ENCODE peak calls at places on chromosomes 12 and 14, in four cellular contexts. D is thyroid gland, B is stomach, T is esophagus muscularis mucosa. R is an unnamed sample. For H3K4me1, the result is how much of the 10 kb centered on the place peaks cover.

GRCh38 chr12:63822352-63822751 is 22.1 kb upstream of the SRGAP1 start:
- DNase-seq in D (no peak), T (no peak), B (no peak), R (no peak)

GRCh38 chr12:108304633-108305032 is 34.5 kb downstream of the CMKLR1 start:
- DNase-seq in T (no peak), D (peak), B (no peak), R (no peak)

GRCh38 chr12:2797721-2798418 is 3.1 kb downstream of the FKBP4 start:
- DNase-seq in B (peak), D (peak), T (no peak), R (peak)

GRCh38 chr12:14930299-14930698 is 8.0 kb downstream of the ERP27 start:
- DNase-seq in B (no peak), T (no peak), D (no peak), R (no peak)

GRCh38 chr12:76284816-76285750 is 63.1 kb downstream of the BBS10 start:
- DNase-seq in T (no peak), D (no peak), B (no peak), R (no peak)

GRCh38 chr12:104790296-104791125 is 167.6 kb downstream of the SLC41A2 start:
- DNase-seq in B (peak), D (peak), T (no peak), R (peak)

GRCh38 chr14:53064461-53064860 is 88.7 kb downstream of the DDHD1 start:
- DNase-seq in D (no peak), B (no peak), T (no peak), R (no peak)

GRCh38 chr14:104972301-104973211 is 5.6 kb downstream of the AHNAK2 start:
- DNase-seq in T (no peak), B (peak), D (peak), R (no peak)

GRCh38 chr14:105532735-105533141 is 6.4 kb downstream of the TMEM121 start:
- DNase-seq in D (no peak), T (no peak), B (no peak), R (no peak)

GRCh38 chr12:78321696-78322095 is 491.0 kb downstream of the NAV3 start:
- DNase-seq in T (no peak), D (no peak), B (no peak), R (no peak)

GRCh38 chr12:31118831-31119530 is 45.3 kb downstream of the DDX11 start:
- DNase-seq in B (peak), D (peak), T (no peak), R (no peak)

GRCh38 chr14:71629765-71630502 is 302.3 kb upstream of the RGS6 start:
- DNase-seq in B (no peak), T (peak), D (no peak), R (no peak)

GRCh38 chr14:59123975-59124374 is 64.5 kb upstream of the DAAM1 start:
- DNase-seq in T (no peak), B (no peak), D (no peak), R (no peak)

GRCh38 chr12:39393890-39394289 is 49.0 kb downstream of the KIF21A start:
- DNase-seq in D (no peak), T (no peak), B (no peak), R (no peak)

GRCh38 chr12:107873223-107873622 is 98.7 kb downstream of the ASCL4 start:
- DNase-seq in T (no peak), D (no peak), B (no peak), R (no peak)

GRCh38 chr12:63164911-63165310 is 13.9 kb upstream of the AVPR1A start:
- DNase-seq in T (no peak), B (no peak), D (no peak), R (no peak)

GRCh38 chr14:72876021-72876709 is 17.7 kb downstream of the DPF3 start:
- DNase-seq in T (no peak), B (no peak), D (no peak), R (no peak)

GRCh38 chr12:131929530-131930456 is 717 bp downstream of the PUS1 start:
- DNase-seq in D (peak), B (no peak), T (no peak), R (peak)

GRCh38 chr12:12441891-12442461 is 85.1 kb downstream of the BORCS5 start:
- DNase-seq in B (no peak), T (no peak), D (no peak), R (no peak)

GRCh38 chr12:109716512-109717389 is 3.1 kb downstream of the FAM222A start:
- DNase-seq in B (no peak), T (no peak), D (no peak), R (peak)

GRCh38 chr12:55727643-55728184 is 1.1 kb downstream of the CD63 start:
- DNase-seq in D (peak), B (peak), T (no peak), R (peak)

GRCh38 chr12:661720-662486 is 1.3 kb downstream of the NINJ2 start:
- DNase-seq in D (no peak), T (no peak), B (no peak), R (peak)

GRCh38 chr14:58752782-58753181 is 115.0 kb downstream of the DACT1 start:
- DNase-seq in B (peak), D (peak), T (no peak), R (peak)

GRCh38 chr14:90971687-90972086 is 88.8 kb downstream of the RPS6KA5 start:
- DNase-seq in B (no peak), T (no peak), D (no peak), R (no peak)

GRCh38 chr12:6883252-6883651 is 10.1 kb upstream of the SPSB2 start:
- DNase-seq in T (no peak), B (no peak), D (no peak), R (no peak)
- H3K4me1 ChIP-seq in T (under half), B (under half), D (under half), R (under half)

DNA sequence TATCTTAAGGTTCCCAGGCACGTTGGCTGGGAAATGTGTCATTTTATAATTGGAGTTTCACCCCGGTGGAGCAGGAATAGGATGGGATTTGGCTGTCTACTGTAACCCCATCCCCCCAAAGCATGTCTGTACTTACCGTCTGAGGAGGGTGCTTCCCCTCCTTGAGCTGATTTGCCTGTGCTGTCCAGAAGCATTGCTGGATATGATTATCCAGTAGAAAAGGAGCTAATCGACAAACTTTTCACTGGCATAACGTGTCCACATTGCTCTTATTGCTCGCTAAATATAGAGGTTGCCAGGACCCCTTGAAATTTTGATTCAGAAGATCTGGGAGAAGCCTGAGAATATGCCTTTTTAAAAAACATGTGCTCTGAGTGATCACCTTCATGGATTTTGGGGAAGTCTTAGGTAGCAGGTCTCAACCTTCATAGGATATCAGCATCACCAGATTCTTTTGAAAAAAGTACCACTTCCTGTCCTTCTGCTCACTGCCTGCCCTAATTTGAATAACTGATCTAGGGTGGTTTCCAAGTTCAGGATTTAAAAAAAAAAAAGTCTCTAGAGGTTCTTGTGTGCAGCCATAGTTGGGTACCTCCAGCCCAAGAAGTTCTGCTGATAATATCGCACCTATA is 80.4 kb upstream of the KCNA1 start:
- DNase-seq in T (no peak), D (no peak), B (no peak), R (no peak)
- TF ChIP-seq POLR2A in T (no peak), D (no peak), B (no peak), R (no peak)

GRCh38 chr12:19458733-19459132 is 19.4 kb downstream of the AEBP2 start:
- DNase-seq in D (no peak), B (no peak), T (no peak), R (no peak)
- H3K4me1 ChIP-seq in D (under half), B (under half), T (under half), R (under half)

DNA sequence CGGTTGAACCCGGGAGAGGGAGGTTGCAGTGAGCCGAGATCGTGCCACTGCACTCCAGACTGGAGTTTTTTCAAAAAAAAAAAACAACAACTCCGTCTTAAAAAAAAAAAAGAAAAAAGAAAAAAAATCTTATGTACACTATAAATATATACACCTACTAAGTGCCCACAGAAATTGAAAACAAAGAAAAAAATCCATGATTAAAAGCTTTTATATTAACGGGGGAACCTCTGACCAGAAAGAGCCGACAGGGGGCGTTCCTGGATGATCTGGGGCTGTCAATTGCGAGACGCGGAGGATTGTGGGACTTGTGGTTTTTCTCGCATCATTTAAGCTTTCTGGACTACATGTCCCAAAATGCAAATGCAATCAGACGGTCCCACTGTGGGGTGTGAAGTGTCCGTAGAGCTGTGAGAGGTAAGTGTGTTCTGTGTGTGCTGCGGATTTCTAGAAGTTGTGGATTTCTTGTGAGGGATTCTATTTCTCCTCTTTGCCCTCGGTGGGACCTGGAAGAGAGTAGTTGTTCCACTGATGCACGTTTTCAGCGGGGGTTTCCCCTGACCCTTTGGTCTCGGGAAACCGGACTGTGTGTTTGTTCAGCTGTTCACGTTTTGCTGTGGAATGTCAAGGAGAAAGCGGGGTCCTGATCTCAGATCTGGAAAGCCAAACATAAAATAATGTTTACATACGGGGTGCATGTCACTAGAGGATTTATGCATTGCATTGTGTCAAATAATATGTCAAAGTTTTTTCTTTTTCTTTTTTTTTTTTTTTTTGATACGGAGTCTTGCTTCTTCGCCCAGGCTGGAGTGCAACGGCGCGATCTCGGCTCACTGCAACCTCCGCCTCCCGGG is at the start of gene SIRT4:
- DNase-seq in T (peak), B (peak), D (peak), R (peak)
- TF ChIP-seq POLR2A in T (no peak), B (no peak), D (no peak), R (no peak)

GRCh38 chr12:48980953-48981756 is 3.0 kb downstream of the WNT1 start:
- DNase-seq in D (no peak), T (no peak), B (no peak), R (no peak)
- H3K4me1 ChIP-seq in D (under half), T (under half), B (under half), R (under half)

GRCh38 chr12:52057614-52057939 is 6.3 kb downstream of the NR4A1 start:
- DNase-seq in T (no peak), B (no peak), D (no peak), R (no peak)

GRCh38 chr12:52058631-52059324 is 7.5 kb downstream of the NR4A1 start:
- DNase-seq in D (no peak), B (no peak), T (no peak), R (no peak)

GRCh38 chr12:52055781-52056711 is 4.8 kb downstream of the NR4A1 start:
- DNase-seq in D (no peak), T (no peak), B (peak), R (no peak)

GRCh38 chr12:52057958-52058576 is 6.8 kb downstream of the NR4A1 start:
- DNase-seq in B (no peak), D (no peak), T (no peak), R (no peak)

GRCh38 chr12:52056801-52057613 is 5.8 kb downstream of the NR4A1 start:
- DNase-seq in T (no peak), B (peak), D (no peak), R (peak)
- TF ChIP-seq POLR2A in T (no peak), B (no peak), D (no peak), R (no peak)

DNA sequence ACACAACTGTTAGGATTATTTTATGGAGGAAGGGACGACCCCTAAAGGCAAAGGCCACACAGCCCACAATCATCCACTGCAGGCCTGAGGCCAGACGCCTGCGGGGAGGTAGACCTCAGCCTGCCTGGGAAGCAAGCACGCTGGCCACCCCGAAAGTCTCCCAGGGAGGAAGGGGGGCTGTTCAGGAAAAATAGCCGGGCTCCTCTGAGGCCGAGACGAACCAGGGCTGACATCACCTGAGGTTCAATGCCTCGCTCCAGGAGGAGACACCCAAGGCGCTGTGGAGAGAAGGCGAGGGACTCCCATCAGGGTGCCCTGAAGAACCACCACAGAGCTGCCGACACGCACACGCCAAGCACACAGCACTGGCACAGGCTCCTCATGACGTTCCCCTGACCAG is 127.4 kb downstream of the PIWIL1 start:
- DNase-seq in T (no peak), B (no peak), D (no peak), R (no peak)
- H3K4me1 ChIP-seq in T (under half), B (under half), D (under half), R (under half)

DNA sequence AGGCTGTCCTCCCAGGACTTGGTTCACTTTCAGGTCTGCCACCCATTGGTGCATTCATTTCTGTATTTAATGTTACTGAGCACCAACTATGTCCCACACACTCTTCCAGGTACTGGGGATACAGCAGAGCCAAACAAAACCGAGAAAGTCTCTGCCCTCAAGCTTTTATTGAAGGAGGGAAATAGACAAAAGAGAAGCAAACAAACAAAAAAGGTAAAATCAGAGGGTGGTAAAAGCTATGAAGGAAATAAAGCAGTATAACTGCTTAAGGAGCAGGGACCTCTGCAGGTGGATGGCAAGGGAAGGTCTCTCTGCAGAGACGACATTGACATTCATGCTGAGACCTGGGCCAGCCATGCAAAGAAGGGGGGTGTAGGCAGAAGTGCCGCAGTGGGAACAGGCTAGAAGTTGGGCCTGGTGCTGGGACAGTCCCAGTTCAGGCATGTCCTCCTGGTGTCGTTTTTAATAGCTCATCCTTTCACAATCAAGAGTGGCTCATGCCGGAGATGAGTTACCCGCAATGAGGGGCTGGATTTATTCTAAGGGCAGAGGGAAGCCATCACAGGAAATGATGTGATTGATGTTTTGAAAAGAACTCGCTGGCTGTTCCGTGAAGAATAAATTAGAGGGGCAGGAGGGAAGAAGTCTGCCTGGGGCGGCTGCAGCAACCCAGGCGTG is 72.8 kb downstream of the IRF2BPL start:
- DNase-seq in B (no peak), D (peak), T (no peak), R (no peak)
- TF ChIP-seq POLR2A in B (no peak), D (no peak), T (no peak), R (no peak)

GRCh38 chr12:114681149-114681849 is 2.7 kb downstream of the TBX3 start:
- DNase-seq in B (no peak), D (no peak), T (no peak), R (no peak)
- H3K4me1 ChIP-seq in B (under half), D (under half), T (under half), R (under half)

GRCh38 chr14:100333867-100334266 is 10.7 kb downstream of the SLC25A47 start:
- DNase-seq in D (no peak), B (no peak), T (no peak), R (no peak)
- TF ChIP-seq POLR2A in D (no peak), B (no peak), T (no peak), R (no peak)

R was measured in testis.